ENCODE peak calls at places on chromosomes 7 and 10, in six cellular contexts. Y is stimulated activated CD4-positive, alpha-beta T cell treated with anti-CD3 and anti-CD28 coated beads, Interleukin-4, amount 100 ng/mL, for 24 hours; T is WERI-Rb-1; H is left cardiac atrium; M is NCI-H1694 treated with DMSO at 0.1 percent for 48 hours; I is RPMI7951. R is an unnamed sample.

GRCh38 chr10:25261110-25261509 is 86.3 kb downstream of the GPR158 start:
- DNase-seq in M (no peak), H (no peak), T (no peak), I (no peak), Y (no peak), R (no peak)

GRCh38 chr10:77877461-77878344 is 48.9 kb downstream of the DLG5 start:
- DNase-seq in T (peak; percentile 45), Y (peak; percentile 5), M (no peak), I (no peak), H (peak; percentile 66), R (peak; percentile 28)

GRCh38 chr10:75672842-75673241 is 241.4 kb downstream of the LRMDA start:
- DNase-seq in H (no peak), Y (no peak), T (no peak), M (no peak), I (no peak), R (no peak)

GRCh38 chr7:411677-412312 is 107.9 kb downstream of the PDGFA start:
- DNase-seq in I (no peak), M (no peak), H (peak; percentile 10), T (no peak), Y (no peak), R (no peak)

GRCh38 chr7:140036224-140036651 is 26.5 kb downstream of the PARP12 start:
- DNase-seq in M (no peak), I (peak; percentile 25), H (no peak), Y (no peak), T (no peak), R (peak; percentile 40)

GRCh38 chr7:1547777-1548437 is 8.1 kb downstream of the TMEM184A start:
- DNase-seq in T (no peak), Y (no peak), I (no peak), M (no peak), H (no peak), R (no peak)

GRCh38 chr10:131852161-131852822 is 48.5 kb upstream of the PPP2R2D start:
- DNase-seq in I (no peak), M (no peak), T (no peak), Y (no peak), H (no peak), R (no peak)

GRCh38 chr10:95573953-95574604 is 12.9 kb upstream of the SORBS1 start:
- DNase-seq in I (no peak), Y (no peak), M (no peak), H (no peak), T (no peak), R (no peak)

GRCh38 chr10:114507449-114507848 is 103.1 kb upstream of the AFAP1L2 start:
- DNase-seq in H (peak; percentile 70), T (no peak), Y (no peak), I (no peak), M (no peak), R (no peak)

GRCh38 chr7:105648561-105649401 is 67.5 kb upstream of the EFCAB10 start:
- DNase-seq in Y (no peak), H (no peak), I (peak; percentile 47), M (peak; percentile 94), T (peak; percentile 57), R (no peak)

GRCh38 chr7:157579425-157579824 is 242.6 kb downstream of the DNAJB6 start:
- DNase-seq in M (no peak), H (no peak), Y (no peak), I (no peak), T (no peak), R (no peak)

GRCh38 chr7:117661312-117661711 is 181.5 kb downstream of the CFTR start:
- DNase-seq in M (no peak), I (no peak), H (no peak), T (no peak), Y (no peak), R (no peak)

GRCh38 chr10:116215651-116216050 is 57.4 kb downstream of the GFRA1 start:
- DNase-seq in T (no peak), I (peak; percentile 53), Y (no peak), M (no peak), H (no peak), R (no peak)

GRCh38 chr10:24783504-24783903 is 59.8 kb upstream of the ARHGAP21 start:
- DNase-seq in T (no peak), H (no peak), M (no peak), Y (no peak), I (no peak), R (no peak)

GRCh38 chr7:66187894-66188293 is 17.2 kb upstream of the TPST1 start:
- DNase-seq in H (peak; percentile 47), Y (no peak), I (no peak), M (no peak), T (no peak), R (no peak)

GRCh38 chr10:35643151-35643975 is 1.3 kb upstream of the FZD8 start:
- DNase-seq in I (peak; percentile 58), T (peak; percentile 27), H (peak; percentile 88), Y (no peak), M (peak; percentile 27), R (peak; percentile 15)

GRCh38 chr10:123993534-123994416 is 99.6 kb downstream of the CHST15 start:
- DNase-seq in Y (no peak), T (no peak), H (no peak), I (no peak), M (no peak), R (no peak)

GRCh38 chr10:50928190-50928552 is 42.7 kb upstream of the A1CF start:
- DNase-seq in Y (no peak), T (no peak), M (no peak), H (no peak), I (no peak), R (no peak)

GRCh38 chr7:101923276-101923985 is 106.0 kb downstream of the CUX1 start:
- DNase-seq in I (no peak), H (no peak), Y (no peak), M (no peak), T (no peak), R (no peak)

GRCh38 chr7:94701555-94701973 is 45.6 kb upstream of the SGCE start:
- DNase-seq in I (peak; percentile 86), Y (no peak), H (no peak), M (no peak), T (no peak), R (no peak)

GRCh38 chr10:77565590-77566023 is 72.0 kb downstream of the KCNMA1 start:
- DNase-seq in Y (no peak), M (no peak), H (no peak), I (no peak), T (no peak), R (no peak)

GRCh38 chr10:94193466-94193924 is 169.2 kb downstream of the NOC3L start:
- DNase-seq in I (no peak), H (no peak), M (no peak), T (no peak), Y (no peak), R (no peak)

GRCh38 chr10:18145652-18146051 is 5.4 kb downstream of the CACNB2 start:
- DNase-seq in M (no peak), I (no peak), H (no peak), Y (no peak), T (no peak), R (no peak)

GRCh38 chr7:34889951-34890350 is 147.3 kb downstream of the DPY19L1 start:
- DNase-seq in M (no peak), T (no peak), Y (no peak), H (no peak), I (no peak), R (no peak)

GRCh38 chr10:60444494-60445064 is 54.9 kb upstream of the ANK3 start:
- DNase-seq in H (no peak), Y (no peak), M (peak; percentile 47), I (peak; percentile 40), T (no peak), R (no peak)

GRCh38 chr10:25453619-25454018 is 278.8 kb downstream of the GPR158 start:
- DNase-seq in M (no peak), T (no peak), Y (no peak), I (no peak), H (no peak), R (no peak)

R was measured in activated naive CD8-positive, alpha-beta T cell treated with anti-CD3 and anti-CD28 coated beads, Interleukin-2, amount 50 U/mL, for 24 hours.